ENCODE peak calls at places on chromosomes 7 and 10, in four cellular contexts. Q is D721Med, D is body of pancreas, A is HL-60. B is an unnamed sample.

GRCh38 chr7:94423116-94423515 is 28.4 kb downstream of the COL1A2 start:
- DNase-seq in Q (no peak), D (no peak), A (no peak), B (no peak)

GRCh38 chr7:157425761-157426160 is 89.0 kb downstream of the DNAJB6 start:
- DNase-seq in Q (no peak), D (no peak), A (no peak), B (no peak)

GRCh38 chr7:151715661-151716338 is 161.1 kb downstream of the PRKAG2 start:
- DNase-seq in Q (no peak), D (peak), A (no peak), B (no peak)

GRCh38 chr10:116469437-116469836 is 41.8 kb downstream of the PNLIPRP3 start:
- DNase-seq in Q (no peak), D (no peak), A (no peak), B (no peak)

GRCh38 chr10:87585565-87586514 is 73.8 kb upstream of the PAPSS2 start:
- DNase-seq in Q (no peak), D (peak), A (no peak), B (peak)

GRCh38 chr7:120060283-120060682 is 212.7 kb upstream of the KCND2 start:
- DNase-seq in Q (no peak), D (no peak), A (no peak), B (no peak)

GRCh38 chr10:128897414-128897928 is 569.6 kb upstream of the MGMT start:
- DNase-seq in Q (no peak), D (no peak), A (no peak), B (no peak)

GRCh38 chr7:44976040-44976745 is 2.6 kb downstream of the MYO1G start:
- DNase-seq in Q (no peak), D (no peak), A (no peak), B (no peak)

GRCh38 chr7:31939076-31939475 is 131.1 kb downstream of the PDE1C start:
- DNase-seq in Q (no peak), D (no peak), A (no peak), B (no peak)

GRCh38 chr10:6204063-6204340 is 1.3 kb downstream of the PFKFB3 start:
- DNase-seq in Q (no peak), D (peak), A (no peak), B (no peak)

GRCh38 chr7:35026154-35026553 is 11.1 kb downstream of the DPY19L1 start:
- DNase-seq in Q (no peak), D (no peak), A (no peak), B (no peak)

GRCh38 chr10:124125305-124126116 is 32.1 kb upstream of the CHST15 start:
- DNase-seq in Q (no peak), D (no peak), A (no peak), B (no peak)

GRCh38 chr7:610531-611280 is 91.1 kb upstream of the PDGFA start:
- DNase-seq in Q (no peak), D (no peak), A (no peak), B (no peak)

GRCh38 chr10:100807241-100808050 is 62.1 kb downstream of the PAX2 start:
- DNase-seq in Q (no peak), D (no peak), A (no peak), B (no peak)

GRCh38 chr7:44189286-44189992 is at the start of gene GCK:
- DNase-seq in Q (no peak), D (peak), A (no peak), B (no peak)

GRCh38 chr7:22001345-22002004 is 55.8 kb upstream of the CDCA7L start:
- DNase-seq in Q (no peak), D (no peak), A (no peak), B (peak)

GRCh38 chr7:134703781-134704180 is 57.1 kb downstream of the BPGM start:
- DNase-seq in Q (no peak), D (peak), A (no peak), B (no peak)

GRCh38 chr10:8420182-8420581 is 365.7 kb downstream of the GATA3 start:
- DNase-seq in Q (no peak), D (no peak), A (no peak), B (no peak)

GRCh38 chr7:1902231-1902855 is 232.3 kb downstream of the ELFN1 start:
- DNase-seq in Q (no peak), D (no peak), A (no peak), B (no peak)

GRCh38 chr10:62459072-62459471 is 84.9 kb downstream of the ZNF365 start:
- DNase-seq in Q (no peak), D (no peak), A (no peak), B (no peak)

GRCh38 chr7:96218844-96219243 is 103.1 kb downstream of the SLC25A13 start:
- DNase-seq in Q (no peak), D (no peak), A (no peak), B (no peak)

B was measured in glomerular endothelial cell.